ENCODE peak calls at places on chromosomes 16 and 17, in nine cellular contexts. S is stomach; O is BJ; Q is activated CD4-positive, alpha-beta memory T cell treated with anti-CD3 and anti-CD28 coated beads, Interleukin-2, amount 10 ng/mL, durations not matched to agents 7 days and 5 days; L is activated T-cell treated with anti-CD3 and anti-CD28 coated beads, Interleukin-2, amount 50 U/mL, for 4 hours; C is activated CD8-positive, alpha-beta memory T cell treated with anti-CD3 and anti-CD28 coated beads for 1 hour; W is HTR-8/SVneo; I is glutamatergic neuron; F is H7. P is an unnamed sample.
A peak's percentile ranks its signal among the peaks of the same experiment; 100 is the strongest.

GRCh38 chr16:11052080-11052808 is 107.9 kb downstream of the CLEC16A start:
- DNase-seq in S (no peak), Q (peak; percentile 92), L (no peak), W (no peak), O (no peak), F (no peak), I (no peak), C (no peak), P (no peak)

GRCh38 chr17:61946359-61946758 is 18.6 kb upstream of the INTS2 start:
- DNase-seq in Q (no peak), O (no peak), W (no peak), I (no peak), C (no peak), L (no peak), S (no peak), F (no peak), P (no peak)

GRCh38 chr16:84732674-84733352 is 33.0 kb downstream of the USP10 start:
- DNase-seq in I (no peak), Q (no peak), O (no peak), F (no peak), L (no peak), S (no peak), C (no peak), W (no peak), P (no peak)

GRCh38 chr16:31181102-31181830 is 1.3 kb downstream of the FUS start:
- DNase-seq in O (no peak), C (no peak), F (no peak), Q (peak; percentile 49), I (peak; percentile 22), L (no peak), S (peak; percentile 28), W (no peak), P (peak; percentile 50)

GRCh38 chr17:81825841-81826471 is 7.1 kb downstream of the MCRIP1 start:
- DNase-seq in C (no peak), W (no peak), F (no peak), S (no peak), Q (no peak), O (no peak), L (no peak), I (no peak), P (no peak)

GRCh38 chr16:69861276-69862030 is 89.7 kb upstream of the CLEC18A start:
- DNase-seq in C (no peak), F (no peak), S (peak; percentile 35), Q (no peak), I (no peak), W (no peak), L (no peak), O (peak; percentile 77), P (no peak)

GRCh38 chr17:75854111-75854748 is 905 bp downstream of the WBP2 start:
- DNase-seq in S (no peak), W (peak; percentile 77), Q (no peak), F (no peak), L (no peak), C (no peak), I (no peak), O (no peak), P (peak; percentile 32)

GRCh38 chr17:70168979-70169706 is at the start of gene KCNJ2:
- DNase-seq in F (peak; percentile 96), L (peak; percentile 9), W (peak; percentile 81), O (peak; percentile 26), S (peak; percentile 92), I (peak; percentile 92), Q (peak; percentile 66), C (no peak), P (peak; percentile 95)

GRCh38 chr17:48613862-48614694 is 1.0 kb downstream of the HOXB8 start:
- DNase-seq in Q (no peak), O (no peak), C (no peak), L (no peak), S (no peak), W (no peak), F (peak; percentile 83), I (no peak), P (peak; percentile 71)

GRCh38 chr16:47927330-47927729 is 228.5 kb downstream of the ABCC12 start:
- DNase-seq in I (no peak), L (no peak), C (no peak), W (peak; percentile 10), S (no peak), Q (no peak), F (no peak), O (no peak), P (no peak)

GRCh38 chr17:27985306-27985705 is 57.2 kb upstream of the NLK start:
- DNase-seq in L (no peak), I (no peak), C (no peak), W (no peak), Q (no peak), F (no peak), S (no peak), O (no peak), P (no peak)

GRCh38 chr17:10772425-10773380 is 31.2 kb downstream of the TMEM238L start:
- DNase-seq in I (peak; percentile 73), L (peak; percentile 15), S (peak; percentile 90), F (peak; percentile 76), C (no peak), Q (peak; percentile 42), W (no peak), O (no peak), P (peak; percentile 82)

GRCh38 chr16:85089485-85089884 is 22.8 kb downstream of the CIBAR2 start:
- DNase-seq in L (no peak), Q (no peak), I (peak; percentile 45), F (peak; percentile 55), S (no peak), C (no peak), W (no peak), O (peak; percentile 10), P (no peak)

GRCh38 chr16:84907575-84907974 is 87.8 kb downstream of the CRISPLD2 start:
- DNase-seq in Q (no peak), F (no peak), W (no peak), L (no peak), S (no peak), O (peak; percentile 51), C (no peak), I (no peak), P (no peak)

GRCh38 chr16:1926223-1926718 is 8.1 kb upstream of the HS3ST6 start:
- DNase-seq in C (no peak), L (no peak), S (no peak), W (no peak), F (no peak), Q (no peak), I (no peak), O (no peak), P (no peak)

GRCh38 chr17:58710948-58711552 is 18.6 kb downstream of the RAD51C start:
- DNase-seq in W (peak; percentile 61), O (no peak), F (peak; percentile 27), I (no peak), C (no peak), L (peak; percentile 44), Q (peak; percentile 23), S (peak; percentile 36), P (peak; percentile 83)

GRCh38 chr16:25045696-25046381 is 30.7 kb upstream of the ARHGAP17 start:
- DNase-seq in F (no peak), S (no peak), O (peak; percentile 37), I (no peak), W (no peak), Q (no peak), L (no peak), C (no peak), P (no peak)

GRCh38 chr17:65064452-65065019 is 8.0 kb upstream of the GNA13 start:
- DNase-seq in O (no peak), L (no peak), Q (no peak), C (no peak), W (no peak), S (no peak), I (no peak), F (no peak), P (no peak)

GRCh38 chr17:19933221-19933620 is 44.4 kb downstream of the AKAP10 start:
- DNase-seq in F (no peak), C (no peak), W (peak; percentile 28), L (no peak), Q (no peak), S (no peak), O (no peak), I (no peak), P (no peak)

GRCh38 chr16:180101-180920 is at the start of gene HBQ1:
- DNase-seq in O (no peak), W (peak; percentile 71), F (peak; percentile 95), Q (no peak), S (no peak), C (no peak), I (peak; percentile 84), L (peak; percentile 23), P (peak; percentile 78)

GRCh38 chr17:38797091-38797490 is 2.3 kb downstream of the PIP4K2B start:
- DNase-seq in F (no peak), L (no peak), C (no peak), Q (no peak), I (no peak), O (no peak), S (no peak), W (no peak), P (no peak)

GRCh38 chr16:29925173-29925804 is 737 bp downstream of the KCTD13 start:
- DNase-seq in I (no peak), C (no peak), Q (no peak), O (no peak), F (peak; percentile 33), W (no peak), S (no peak), L (no peak), P (peak; percentile 35)

GRCh38 chr17:81608082-81608481 is 28.8 kb downstream of the NPLOC4 start:
- DNase-seq in L (no peak), W (no peak), O (no peak), I (no peak), S (no peak), F (no peak), Q (no peak), C (no peak), P (no peak)

P was measured in neural progenitor cell.